ENCODE peak calls at places on chromosome 19, in seven cellular contexts. Q, R, E, M, P, G and S are unnamed samples.
A peak's percentile ranks its signal among the peaks of the same experiment; 100 is the strongest.

GRCh38 chr19:43532962-43533545 is at the start of gene ZNF575:
- DNase-seq in Q (peak; percentile 74), R (peak; percentile 92), E (peak; percentile 87), M (peak; percentile 89), P (peak; percentile 91), G (no peak), S (peak; percentile 89)

GRCh38 chr19:6739884-6740588 is 556 bp downstream of the TRIP10 start:
- DNase-seq in Q (no peak), R (peak; percentile 83), E (no peak), M (no peak), P (no peak), G (no peak), S (peak; percentile 59)

GRCh38 chr19:1491114-1491848 is at the start of gene REEP6:
- DNase-seq in Q (no peak), R (no peak), E (no peak), M (no peak), P (no peak), G (no peak), S (no peak)

GRCh38 chr19:46371371-46371901 is 24.5 kb downstream of the PPP5C start:
- DNase-seq in Q (no peak), R (no peak), E (no peak), M (no peak), P (peak; percentile 30), G (no peak), S (no peak)

GRCh38 chr19:45547965-45548609 is 36.5 kb downstream of the OPA3 start:
- DNase-seq in Q (no peak), R (no peak), E (peak; percentile 86), M (no peak), P (peak; percentile 39), G (no peak), S (no peak)

GRCh38 chr19:15378529-15379082 is 981 bp downstream of the AKAP8 start:
- DNase-seq in Q (no peak), R (no peak), E (no peak), M (no peak), P (peak; percentile 66), G (no peak), S (peak; percentile 66)

GRCh38 chr19:50412419-50412818 is 6.3 kb upstream of the SPIB start:
- DNase-seq in Q (no peak), R (no peak), E (no peak), M (no peak), P (no peak), G (no peak), S (no peak)

GRCh38 chr19:12052057-12052570 is 647 bp downstream of the ZNF878 start:
- DNase-seq in Q (no peak), R (no peak), E (no peak), M (no peak), P (no peak), G (no peak), S (no peak)

DNA sequence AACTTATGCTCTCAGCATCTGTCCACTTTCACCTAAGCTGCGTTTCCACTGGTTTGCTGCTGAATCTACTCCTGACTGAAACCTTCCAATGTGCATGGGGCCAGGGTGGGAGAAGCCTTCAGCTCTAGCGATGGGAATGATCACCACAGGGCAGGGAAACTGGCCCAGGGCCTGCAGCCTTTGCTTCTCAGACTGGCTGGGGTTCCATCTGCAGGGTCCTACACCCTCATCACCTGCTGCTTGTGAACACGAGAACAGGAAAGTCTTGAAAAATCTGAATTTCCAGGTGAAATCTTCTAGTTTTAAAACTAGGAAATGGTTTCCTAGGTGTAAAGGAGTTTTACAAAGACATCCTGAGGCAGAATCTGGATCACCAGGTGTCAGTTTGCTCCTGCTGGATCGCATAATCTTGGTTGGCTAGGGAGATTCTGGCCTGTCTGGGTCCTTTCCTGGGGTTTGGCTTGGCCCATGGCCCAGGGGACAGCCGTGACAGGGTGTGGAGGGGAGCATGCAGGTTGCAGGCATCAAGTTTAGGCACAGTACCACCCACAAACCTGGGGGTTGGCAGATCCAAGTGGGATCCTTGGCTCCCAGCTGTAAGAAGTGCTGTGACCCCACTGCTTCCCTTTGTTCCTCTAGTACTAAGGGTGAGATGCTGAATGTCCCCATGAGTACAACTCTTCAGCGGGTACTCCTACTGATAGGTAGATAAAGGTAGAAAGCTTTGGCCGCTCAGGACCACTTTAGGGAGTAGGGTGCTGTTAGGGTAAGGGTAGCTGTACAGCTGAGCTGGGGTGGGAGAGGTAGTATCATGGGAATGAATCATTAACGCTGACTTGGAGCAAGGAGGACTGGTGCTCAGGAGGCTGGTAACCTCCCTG is 1.8 kb upstream of the UBE2M start:
- DNase-seq in Q (no peak), R (no peak), E (no peak), M (no peak), P (no peak), G (no peak), S (no peak)
- TF ChIP-seq POLR2A in Q (no peak), R (peak; percentile 25), E (no peak), M (no peak), P (no peak), G (no peak), S (no peak)

GRCh38 chr19:8478605-8479004 is 23.8 kb downstream of the PRAM1 start:
- DNase-seq in Q (no peak), R (no peak), E (no peak), M (no peak), P (no peak), G (no peak), S (no peak)

GRCh38 chr19:8476524-8476923 is 25.9 kb downstream of the PRAM1 start:
- DNase-seq in Q (no peak), R (no peak), E (no peak), M (no peak), P (no peak), G (no peak), S (no peak)

GRCh38 chr19:8475005-8475404 is 27.4 kb downstream of the PRAM1 start:
- DNase-seq in Q (no peak), R (no peak), E (no peak), M (no peak), P (no peak), G (no peak), S (no peak)

GRCh38 chr19:8481191-8481590 is 21.2 kb downstream of the PRAM1 start:
- DNase-seq in Q (no peak), R (no peak), E (no peak), M (no peak), P (no peak), G (no peak), S (no peak)

DNA sequence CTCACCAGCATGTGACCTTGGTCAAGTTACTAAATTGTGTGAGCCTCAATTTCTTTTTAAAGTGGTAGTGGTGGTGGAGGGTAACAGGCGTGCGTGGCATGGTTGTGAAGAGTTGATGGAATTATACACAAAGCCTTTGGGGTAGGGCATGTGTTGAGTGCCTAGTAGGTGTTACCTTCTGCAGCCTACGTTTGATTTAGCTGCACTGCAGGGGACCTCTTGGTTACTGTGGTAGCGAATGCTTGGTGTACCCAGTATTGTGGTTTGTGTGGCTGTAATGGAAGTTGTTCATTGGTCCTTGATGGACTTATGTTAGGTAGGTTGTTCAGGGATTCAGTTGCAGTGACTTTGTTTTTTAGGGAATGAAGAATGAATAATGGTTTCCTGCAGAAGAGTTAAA is 24.6 kb downstream of the PRAM1 start:
- DNase-seq in Q (no peak), R (no peak), E (no peak), M (no peak), P (no peak), G (no peak), S (no peak)
- TF ChIP-seq POLR2A in Q (no peak), R (no peak), E (no peak), M (no peak), P (no peak), G (no peak), S (no peak)

DNA sequence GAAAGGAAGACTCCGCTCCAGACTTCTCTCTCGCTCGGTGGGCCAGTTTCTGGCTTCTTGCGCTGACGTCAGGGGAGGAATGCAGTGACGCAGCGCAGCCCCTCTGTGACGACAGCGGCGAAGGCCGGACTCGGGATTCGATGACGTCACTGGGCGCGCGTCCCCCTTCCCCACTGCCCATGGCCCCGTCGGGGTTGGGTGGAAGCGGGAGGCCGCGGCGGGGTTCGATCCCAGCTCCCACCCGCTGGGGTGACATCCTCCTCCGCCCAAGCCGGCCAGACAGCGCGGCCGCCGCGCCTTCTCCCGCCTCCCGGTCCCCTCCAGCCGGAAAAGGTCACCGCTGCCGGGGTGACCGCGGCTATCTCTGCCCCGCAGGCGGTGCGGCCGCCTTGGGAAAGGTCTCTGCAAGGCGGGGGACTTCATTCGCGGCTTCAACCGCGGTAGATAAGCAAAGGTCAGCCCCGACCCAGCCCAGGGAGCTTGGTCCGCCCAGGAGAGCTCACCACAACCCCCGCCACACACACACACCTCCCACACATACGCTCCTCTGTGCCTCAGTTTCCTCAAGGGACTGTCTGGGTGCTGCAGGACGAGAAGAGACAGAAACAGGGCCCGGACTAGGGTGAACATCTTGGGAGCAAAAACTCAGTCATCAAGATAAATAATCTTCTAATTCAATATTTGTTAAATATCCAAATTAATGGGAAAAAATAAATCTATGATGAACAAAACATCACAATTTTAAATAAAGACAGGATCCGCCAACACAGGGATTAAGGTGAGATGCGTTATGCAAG is 844 bp upstream of the RFX1 start:
- DNase-seq in Q (no peak), R (peak; percentile 98), E (no peak), M (no peak), P (no peak), G (no peak), S (peak; percentile 96)
- TF ChIP-seq POLR2A in Q (no peak), R (no peak), E (no peak), M (no peak), P (peak; percentile 68), G (no peak), S (peak; percentile 83)

GRCh38 chr19:51927859-51928258 is 587 bp downstream of the ZNF613 start:
- DNase-seq in Q (no peak), R (no peak), E (no peak), M (no peak), P (no peak), G (no peak), S (no peak)

GRCh38 chr19:51926426-51926783 is 867 bp upstream of the ZNF613 start:
- DNase-seq in Q (no peak), R (no peak), E (no peak), M (no peak), P (no peak), G (no peak), S (no peak)

GRCh38 chr19:51921949-51922348 is 5.3 kb upstream of the ZNF613 start:
- DNase-seq in Q (no peak), R (no peak), E (no peak), M (no peak), P (no peak), G (no peak), S (peak; percentile 41)

GRCh38 chr19:51931921-51932320 is 4.6 kb downstream of the ZNF613 start:
- DNase-seq in Q (no peak), R (no peak), E (no peak), M (no peak), P (no peak), G (no peak), S (no peak)

DNA sequence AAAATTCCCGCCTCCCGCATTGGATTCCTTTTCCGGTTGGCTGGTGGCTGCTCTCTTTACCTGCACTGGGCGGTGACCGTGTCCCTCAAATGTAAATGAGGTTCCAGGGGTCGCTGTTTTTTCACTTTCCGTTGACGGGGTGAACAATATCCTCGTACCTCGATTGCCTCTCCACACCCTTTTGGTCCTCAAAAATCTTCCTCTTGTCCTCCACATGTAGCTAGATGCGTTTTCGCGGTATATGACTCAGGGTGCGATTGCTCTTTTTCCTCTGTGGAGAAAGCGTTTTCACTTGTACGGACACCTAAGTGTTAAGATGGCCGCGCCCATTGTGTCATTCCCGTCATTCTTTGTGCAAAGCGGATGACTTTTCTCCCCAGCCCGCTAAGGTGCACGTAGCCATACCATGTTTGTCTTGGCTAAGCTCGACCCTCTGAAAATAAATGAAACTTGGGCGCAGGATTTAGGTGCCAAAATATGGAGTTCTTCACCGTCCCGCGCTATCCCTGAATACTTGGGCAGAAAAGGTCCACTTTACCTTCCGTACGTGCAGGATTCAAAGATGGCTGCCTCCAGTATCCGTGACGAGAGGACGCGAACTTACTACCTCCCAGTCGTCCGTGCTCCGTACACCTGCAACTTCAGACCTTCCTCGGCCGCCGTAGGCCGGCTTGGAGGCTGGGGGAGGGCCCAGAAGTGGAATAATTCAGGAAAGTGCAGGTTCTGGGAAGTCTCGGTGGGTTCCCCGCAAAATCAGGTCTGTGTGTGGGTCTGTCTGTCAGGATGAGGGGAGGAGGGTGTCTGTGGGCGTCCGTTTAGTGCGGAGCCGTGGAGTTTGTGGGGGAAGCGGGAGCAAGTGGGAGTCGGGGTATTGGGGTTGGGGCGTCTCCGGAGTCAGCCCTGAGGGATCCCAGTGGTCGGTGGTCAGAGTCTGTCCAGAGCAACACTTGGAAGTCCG is at the start of gene ZNF613:
- DNase-seq in Q (peak; percentile 48), R (peak; percentile 90), E (peak; percentile 94), M (peak; percentile 88), P (peak; percentile 92), G (no peak), S (peak; percentile 90)
- TF ChIP-seq POLR2A in Q (no peak), R (peak; percentile 73), E (no peak), M (no peak), P (peak; percentile 31), G (no peak), S (no peak)